ENCODE peak calls at places on chromosomes 12 and 14, in eight cellular contexts. T is heart left ventricle, Q is H1, E is testis, P is uterus, W is esophagus squamous epithelium, Y is GM12891, K is tibial nerve. I is an unnamed sample.
A peak's percentile ranks its signal among the peaks of the same experiment; 100 is the strongest.

GRCh38 chr12:131063960-131064359 is 110.3 kb downstream of the ADGRD1 start:
- DNase-seq in T (no peak), Q (no peak), E (no peak), P (no peak), W (no peak), Y (no peak), K (no peak), I (no peak)

GRCh38 chr14:67168110-67168441 is 21.2 kb upstream of the GARIN2 start:
- DNase-seq in T (no peak), Q (no peak), E (no peak), P (no peak), W (no peak), Y (no peak), K (no peak), I (no peak)

GRCh38 chr12:130984183-130985058 is 30.7 kb downstream of the ADGRD1 start:
- DNase-seq in T (no peak), Q (no peak), E (no peak), P (no peak), W (no peak), Y (no peak), K (no peak), I (no peak)

GRCh38 chr14:64191756-64192155 is 102.4 kb downstream of the ESR2 start:
- DNase-seq in T (no peak), Q (no peak), E (no peak), P (no peak), W (no peak), Y (no peak), K (no peak), I (no peak)

GRCh38 chr14:101191882-101192660 is 288.5 kb upstream of the RTL1 start:
- DNase-seq in T (no peak), Q (no peak), E (no peak), P (peak; percentile 7), W (no peak), Y (no peak), K (no peak), I (no peak)

GRCh38 chr14:101716077-101716950 is 45.2 kb upstream of the PPP2R5C start:
- DNase-seq in T (no peak), Q (no peak), E (no peak), P (no peak), W (no peak), Y (no peak), K (no peak), I (peak; percentile 56)

GRCh38 chr12:30026621-30027234 is 243.0 kb upstream of the TMTC1 start:
- DNase-seq in T (no peak), Q (no peak), E (peak; percentile 15), P (no peak), W (no peak), Y (no peak), K (no peak), I (no peak)

GRCh38 chr14:26385302-26385701 is 212.5 kb downstream of the NOVA1 start:
- DNase-seq in T (no peak), Q (no peak), E (no peak), P (no peak), W (no peak), Y (no peak), K (no peak), I (no peak)

GRCh38 chr14:50530358-50530757 is 2.0 kb downstream of the MAP4K5 start:
- DNase-seq in T (no peak), Q (no peak), E (no peak), P (no peak), W (no peak), Y (no peak), K (no peak), I (no peak)

GRCh38 chr12:87856-88255 is 21.3 kb downstream of the IQSEC3 start:
- DNase-seq in T (no peak), Q (no peak), E (no peak), P (no peak), W (no peak), Y (no peak), K (no peak), I (no peak)

GRCh38 chr12:54853933-54854538 is at the start of gene MUCL1:
- DNase-seq in T (peak; percentile 20), Q (peak; percentile 49), E (peak; percentile 82), P (no peak), W (no peak), Y (peak; percentile 13), K (peak; percentile 79), I (peak; percentile 69)

GRCh38 chr12:32437095-32437515 is 37.7 kb downstream of the FGD4 start:
- DNase-seq in T (no peak), Q (no peak), E (no peak), P (no peak), W (no peak), Y (no peak), K (no peak), I (no peak)

GRCh38 chr14:68785817-68786490 is 6.9 kb downstream of the ZFP36L1 start:
- DNase-seq in T (no peak), Q (no peak), E (peak; percentile 12), P (peak; percentile 48), W (no peak), Y (no peak), K (no peak), I (peak; percentile 71)

DNA sequence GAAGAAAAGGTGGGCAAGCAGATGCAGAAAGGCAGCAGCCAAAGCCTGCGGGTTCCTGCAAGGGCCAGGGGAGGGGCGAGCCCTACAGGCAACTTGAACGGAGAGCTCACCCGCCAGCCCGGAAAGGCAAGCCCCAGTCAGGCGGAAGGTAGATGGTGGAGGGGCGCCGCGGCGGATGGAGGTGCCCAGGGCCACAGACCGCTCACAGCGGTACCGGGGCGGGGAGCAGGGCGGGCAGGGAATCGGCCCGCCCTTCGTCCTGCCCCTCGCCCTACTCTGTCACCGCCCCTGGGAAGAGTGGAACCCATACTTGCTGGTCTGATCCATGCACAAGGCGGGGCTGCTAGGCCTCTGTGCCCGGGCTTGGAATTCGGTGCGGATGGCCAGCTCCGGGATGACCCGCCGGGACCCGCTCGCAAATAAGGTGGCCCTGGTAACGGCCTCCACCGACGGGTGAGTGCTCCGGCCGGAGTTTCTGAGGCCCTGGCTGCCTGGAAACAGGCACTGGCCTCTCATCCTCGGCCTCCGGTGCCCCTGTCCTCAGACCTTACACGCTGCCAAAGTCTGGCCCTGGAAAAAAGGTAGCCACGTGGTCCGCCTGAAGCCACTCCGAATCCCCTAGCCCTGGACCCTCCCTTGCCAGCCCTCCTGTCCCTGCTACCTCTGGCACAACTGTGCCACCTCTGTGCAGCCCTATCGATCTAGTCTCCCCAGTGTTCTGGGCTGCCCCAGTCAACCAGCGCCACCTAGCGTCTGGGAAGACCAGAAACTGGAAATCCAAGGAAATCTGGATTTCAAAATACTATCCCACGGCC is at the start of gene DHRS4:
- DNase-seq in T (peak; percentile 84), Q (peak; percentile 59), E (peak; percentile 88), P (peak; percentile 75), W (no peak), Y (peak; percentile 64), K (peak; percentile 81), I (peak; percentile 76)
- TF ChIP-seq POLR2A in T (peak; percentile 53), Q (peak; percentile 78), E (no peak), P (no peak), W (no peak), Y (peak; percentile 22), K (peak; percentile 34), I (peak; percentile 65)

GRCh38 chr14:77026930-77027537 is 1.5 kb downstream of the IRF2BPL start:
- DNase-seq in T (peak; percentile 32), Q (no peak), E (no peak), P (peak; percentile 39), W (no peak), Y (peak; percentile 62), K (no peak), I (peak; percentile 38)

GRCh38 chr14:77024171-77024627 is 4.3 kb downstream of the IRF2BPL start:
- DNase-seq in T (peak; percentile 38), Q (no peak), E (peak; percentile 53), P (peak; percentile 49), W (no peak), Y (no peak), K (no peak), I (peak; percentile 40)

GRCh38 chr14:77027538-77028383 is 747 bp downstream of the IRF2BPL start:
- DNase-seq in T (peak; percentile 86), Q (no peak), E (peak; percentile 78), P (peak; percentile 82), W (no peak), Y (peak; percentile 54), K (no peak), I (peak; percentile 76)

GRCh38 chr14:77025744-77026165 is 2.8 kb downstream of the IRF2BPL start:
- DNase-seq in T (peak; percentile 22), Q (no peak), E (no peak), P (no peak), W (no peak), Y (no peak), K (no peak), I (no peak)

DNA sequence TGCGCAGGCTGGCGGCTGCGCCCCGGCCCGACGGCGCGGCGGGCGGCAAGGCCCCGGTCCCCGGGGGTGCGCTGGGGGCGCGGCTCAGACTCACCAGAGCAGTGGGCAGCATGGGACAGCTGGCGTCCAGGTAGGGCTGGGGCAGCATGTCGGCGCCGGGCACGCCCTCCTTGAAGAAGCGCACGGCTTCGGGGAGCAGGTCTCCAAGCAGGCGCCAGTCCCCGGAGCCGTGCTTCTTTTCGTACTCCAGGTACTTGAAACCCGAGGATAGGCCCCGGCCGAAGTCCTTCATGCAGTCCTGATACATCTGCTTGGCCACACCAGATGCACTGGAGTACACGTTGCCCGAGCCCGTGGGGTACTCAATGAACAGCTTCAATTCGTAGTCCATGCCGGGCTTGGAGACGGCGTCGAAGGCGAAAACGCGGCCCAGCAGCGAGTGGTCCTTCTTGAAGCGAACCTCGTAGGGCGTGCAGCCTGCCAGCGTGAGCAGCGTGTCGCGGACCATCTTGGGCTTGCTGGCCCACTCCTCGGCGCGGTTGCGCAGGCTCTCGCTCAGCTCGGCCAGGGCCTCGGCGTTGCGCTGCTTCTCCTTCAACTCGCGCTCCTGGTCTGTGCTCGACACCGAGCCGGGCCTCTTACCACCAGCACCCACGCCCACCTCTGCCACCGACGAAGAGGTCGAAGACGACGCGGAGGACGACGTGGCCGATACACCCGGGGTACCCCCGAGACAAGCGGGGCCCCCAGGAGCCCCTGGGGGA is 2.2 kb downstream of the IRF2BPL start:
- DNase-seq in T (peak; percentile 46), Q (no peak), E (no peak), P (peak; percentile 54), W (no peak), Y (no peak), K (no peak), I (no peak)
- TF ChIP-seq POLR2A in T (no peak), Q (peak; percentile 52), E (no peak), P (no peak), W (no peak), Y (no peak), K (no peak), I (no peak)

GRCh38 chr14:100155881-100156645 is 3.4 kb downstream of the DEGS2 start:
- DNase-seq in T (no peak), Q (no peak), E (no peak), P (no peak), W (no peak), Y (no peak), K (no peak), I (no peak)
- TF ChIP-seq POLR2A in T (no peak), Q (no peak), E (no peak), P (no peak), W (no peak), Y (no peak), K (no peak), I (no peak)

DNA sequence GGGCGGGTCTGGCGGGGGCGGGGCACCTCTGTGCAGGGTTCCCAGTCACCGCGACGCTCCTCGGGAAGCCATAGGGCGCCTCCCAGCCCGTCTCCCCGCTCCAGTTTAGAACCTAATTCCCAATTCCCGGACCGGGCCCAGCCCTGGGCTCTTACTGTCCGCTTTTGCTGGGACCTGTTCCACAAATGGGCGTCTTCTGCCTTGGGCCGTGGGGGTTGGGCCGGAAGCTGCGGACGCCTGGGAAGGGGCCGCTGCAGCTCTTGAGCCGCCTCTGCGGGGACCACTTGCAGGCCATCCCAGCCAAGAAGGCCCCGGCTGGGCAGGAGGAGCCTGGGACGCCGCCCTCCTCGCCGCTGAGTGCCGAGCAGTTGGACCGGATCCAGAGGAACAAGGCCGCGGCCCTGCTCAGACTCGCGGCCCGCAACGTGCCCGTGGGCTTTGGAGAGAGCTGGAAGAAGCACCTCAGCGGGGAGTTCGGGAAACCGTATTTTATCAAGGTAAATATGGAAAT is 800 bp downstream of the UNG start:
- DNase-seq in T (peak; percentile 78), Q (no peak), E (no peak), P (no peak), W (no peak), Y (no peak), K (peak; percentile 56), I (no peak)
- TF ChIP-seq POLR2A in T (peak; percentile 53), Q (no peak), E (no peak), P (peak; percentile 44), W (no peak), Y (no peak), K (no peak), I (no peak)

I was measured in K562.